ENCODE peak calls at places on chromosomes 3 and 15, in six cellular contexts. Q, Y, N, B, C and K are unnamed samples.

GRCh38 chr3:150080058-150080730 is 109.5 kb upstream of the PFN2 start:
- DNase-seq in Q (no peak), Y (no peak), N (no peak), B (no peak), C (no peak), K (no peak)

GRCh38 chr15:81880314-81880713 is 165.5 kb downstream of the MEX3B start:
- DNase-seq in Q (no peak), Y (no peak), N (no peak), B (no peak), C (no peak), K (no peak)

GRCh38 chr3:100033184-100033583 is 81.1 kb downstream of the FILIP1L start:
- DNase-seq in Q (no peak), Y (no peak), N (no peak), B (no peak), C (no peak), K (no peak)

GRCh38 chr3:16496408-16497222 is 16.9 kb downstream of the RFTN1 start:
- DNase-seq in Q (no peak), Y (no peak), N (no peak), B (peak; percentile 34), C (no peak), K (no peak)

GRCh38 chr3:137330246-137330645 is 372.5 kb downstream of the IL20RB start:
- DNase-seq in Q (no peak), Y (no peak), N (no peak), B (no peak), C (no peak), K (no peak)

GRCh38 chr15:69747193-69747592 is 294.6 kb downstream of the RPLP1 start:
- DNase-seq in Q (no peak), Y (no peak), N (no peak), B (no peak), C (no peak), K (no peak)

GRCh38 chr15:75335313-75335704 is 554 bp upstream of the COMMD4 start:
- DNase-seq in Q (no peak), Y (no peak), N (no peak), B (no peak), C (no peak), K (no peak)

GRCh38 chr15:81091889-81092558 is 42.0 kb upstream of the CFAP161 start:
- DNase-seq in Q (peak; percentile 57), Y (peak; percentile 36), N (peak; percentile 47), B (no peak), C (no peak), K (no peak)

GRCh38 chr3:169295126-169295525 is 368.4 kb downstream of the MECOM start:
- DNase-seq in Q (peak; percentile 46), Y (no peak), N (peak; percentile 7), B (no peak), C (no peak), K (no peak)

GRCh38 chr3:46298871-46299607 is 54.9 kb upstream of the CCR2 start:
- DNase-seq in Q (no peak), Y (no peak), N (no peak), B (peak; percentile 37), C (no peak), K (no peak)

GRCh38 chr3:95037927-95038326 is 975.1 kb downstream of the NSUN3 start:
- DNase-seq in Q (no peak), Y (no peak), N (no peak), B (no peak), C (no peak), K (no peak)

GRCh38 chr3:193863657-193864323 is 270.8 kb downstream of the OPA1 start:
- DNase-seq in Q (no peak), Y (no peak), N (no peak), B (no peak), C (no peak), K (no peak)

GRCh38 chr3:153350420-153350819 is 188.4 kb downstream of the RAP2B start:
- DNase-seq in Q (no peak), Y (no peak), N (peak; percentile 27), B (no peak), C (no peak), K (no peak)

GRCh38 chr3:140188285-140188684 is 253.3 kb downstream of the CLSTN2 start:
- DNase-seq in Q (no peak), Y (peak; percentile 56), N (no peak), B (no peak), C (no peak), K (no peak)

GRCh38 chr3:176079785-176080184 is 1117.5 kb downstream of the TBL1XR1 start:
- DNase-seq in Q (no peak), Y (no peak), N (no peak), B (no peak), C (no peak), K (no peak)

GRCh38 chr3:172844428-172844827 is 93.9 kb downstream of the ECT2 start:
- DNase-seq in Q (no peak), Y (no peak), N (no peak), B (no peak), C (no peak), K (no peak)

GRCh38 chr3:48564022-48564421 is 441 bp upstream of the UCN2 start:
- DNase-seq in Q (no peak), Y (no peak), N (peak; percentile 79), B (no peak), C (peak; percentile 44), K (peak; percentile 18)

GRCh38 chr3:100912976-100913375 is 80.2 kb downstream of the ABI3BP start:
- DNase-seq in Q (no peak), Y (no peak), N (no peak), B (no peak), C (no peak), K (no peak)

GRCh38 chr15:36371509-36371908 is 207.9 kb upstream of the CDIN1 start:
- DNase-seq in Q (no peak), Y (no peak), N (no peak), B (no peak), C (no peak), K (no peak)

GRCh38 chr3:126340943-126341754 is 16.1 kb downstream of the KLF15 start:
- DNase-seq in Q (no peak), Y (no peak), N (no peak), B (no peak), C (no peak), K (no peak)